ENCODE peak calls at places on chromosomes 3 and 15, in four cellular contexts. One of them, this sample, is unnamed. For H3K4me1 and H3K36me3, the result is how much of the 10 kb centered on the place peaks cover.

GRCh38 chr15:33158359-33158758 is 36.2 kb downstream of the FMN1 start:
- DNase-seq in Peyer's patch: no peak
- DNase-seq in neuronal stem cell: no peak
- DNase-seq in suprapubic skin: no peak
- DNase-seq in this sample: no peak

GRCh38 chr3:32613183-32613582 is 42.5 kb upstream of the DYNC1LI1 start:
- DNase-seq in suprapubic skin: no peak
- DNase-seq in neuronal stem cell: no peak
- DNase-seq in Peyer's patch: no peak
- DNase-seq in this sample: no peak

GRCh38 chr3:47370887-47371697 is 9.7 kb upstream of the PTPN23 start:
- DNase-seq in Peyer's patch: no peak
- DNase-seq in suprapubic skin: no peak
- DNase-seq in neuronal stem cell: no peak
- DNase-seq in this sample: peak

GRCh38 chr15:68821898-68822380 is 1.2 kb upstream of the ANP32A start:
- DNase-seq in Peyer's patch: no peak
- DNase-seq in suprapubic skin: no peak
- DNase-seq in neuronal stem cell: no peak
- DNase-seq in this sample: peak

GRCh38 chr3:180085122-180085710 is 48.5 kb upstream of the PEX5L start:
- DNase-seq in Peyer's patch: no peak
- DNase-seq in neuronal stem cell: no peak
- DNase-seq in suprapubic skin: no peak
- DNase-seq in this sample: no peak

GRCh38 chr3:127698264-127699097 is 25.7 kb downstream of the ABTB1 start:
- DNase-seq in neuronal stem cell: no peak
- DNase-seq in suprapubic skin: no peak
- DNase-seq in Peyer's patch: peak
- DNase-seq in this sample: no peak

GRCh38 chr3:57974796-57975388 is 33.3 kb upstream of the FLNB start:
- DNase-seq in suprapubic skin: no peak
- DNase-seq in neuronal stem cell: no peak
- DNase-seq in Peyer's patch: no peak
- DNase-seq in this sample: peak

GRCh38 chr3:24318668-24319287 is 175.9 kb downstream of the THRB start:
- DNase-seq in Peyer's patch: no peak
- DNase-seq in neuronal stem cell: no peak
- DNase-seq in suprapubic skin: no peak
- DNase-seq in this sample: no peak

GRCh38 chr3:61452536-61452991 is 108.8 kb upstream of the PTPRG start:
- DNase-seq in Peyer's patch: no peak
- DNase-seq in suprapubic skin: no peak
- DNase-seq in neuronal stem cell: no peak
- DNase-seq in this sample: no peak

GRCh38 chr15:62306851-62307504 is 141.9 kb upstream of the C2CD4B start:
- DNase-seq in suprapubic skin: no peak
- DNase-seq in Peyer's patch: no peak
- DNase-seq in neuronal stem cell: peak
- DNase-seq in this sample: peak

GRCh38 chr3:22118542-22118941 is 367.5 kb upstream of the ZNF385D start:
- DNase-seq in suprapubic skin: no peak
- DNase-seq in neuronal stem cell: no peak
- DNase-seq in Peyer's patch: no peak
- DNase-seq in this sample: no peak

DNA sequence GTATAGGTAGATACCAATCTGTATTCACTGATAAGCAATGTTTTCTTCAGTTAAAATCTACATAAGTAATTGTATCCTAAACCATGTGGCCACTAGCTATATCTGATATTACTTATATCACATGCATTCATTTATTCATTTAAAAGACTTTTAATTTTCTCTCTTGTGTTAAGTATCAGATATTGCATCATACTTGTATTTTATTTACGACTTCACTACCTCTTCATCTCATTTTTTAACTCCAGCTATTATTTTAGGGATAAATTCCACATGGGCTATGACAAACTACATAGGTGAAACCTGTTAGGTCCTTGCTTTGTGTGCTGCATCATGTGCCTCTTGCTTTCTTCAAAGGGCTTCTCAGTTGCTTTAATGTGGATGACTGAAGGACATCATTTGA is 1018.3 kb downstream of the ZPLD1 start:
- DNase-seq in neuronal stem cell: no peak
- DNase-seq in suprapubic skin: no peak
- DNase-seq in Peyer's patch: no peak
- DNase-seq in this sample: no peak
- H3K4me1 ChIP-seq in neuronal stem cell: under half
- H3K4me1 ChIP-seq in suprapubic skin: under half
- H3K4me1 ChIP-seq in Peyer's patch: under half
- H3K4me1 ChIP-seq in this sample: under half

DNA sequence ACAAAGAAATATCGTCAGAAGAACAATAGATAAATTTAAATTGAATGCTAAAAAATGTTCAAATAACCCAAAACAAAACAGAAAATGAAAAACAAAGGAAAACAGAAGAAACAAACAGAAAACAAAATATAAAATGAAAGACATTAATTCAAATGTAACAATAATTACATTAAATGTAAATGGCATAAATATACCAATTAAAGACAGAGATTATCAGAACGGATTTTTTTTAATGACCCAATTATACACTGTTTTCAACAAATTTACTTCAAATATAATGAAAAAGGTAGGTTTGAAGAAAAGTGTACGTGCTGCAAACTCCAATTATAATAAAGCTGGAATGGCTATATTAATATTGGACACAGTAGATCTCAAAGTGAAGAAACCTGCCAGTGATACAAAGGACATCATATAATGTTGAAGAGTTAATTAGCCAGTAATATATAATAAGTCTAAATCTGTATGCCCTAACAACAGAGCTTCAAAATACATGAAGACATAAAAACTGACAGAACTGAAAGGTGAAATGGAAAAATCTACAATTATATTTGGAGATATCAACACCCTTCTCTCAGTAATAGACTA is 193.8 kb downstream of the ZBTB20 start:
- DNase-seq in Peyer's patch: no peak
- DNase-seq in neuronal stem cell: no peak
- DNase-seq in suprapubic skin: no peak
- DNase-seq in this sample: no peak
- H3K36me3 ChIP-seq in Peyer's patch: under half
- H3K36me3 ChIP-seq in neuronal stem cell: under half
- H3K36me3 ChIP-seq in suprapubic skin: under half
- H3K36me3 ChIP-seq in this sample: under half

GRCh38 chr3:11641683-11642407 is 1.9 kb downstream of the VGLL4 start:
- DNase-seq in Peyer's patch: no peak
- DNase-seq in suprapubic skin: no peak
- DNase-seq in neuronal stem cell: no peak
- DNase-seq in this sample: no peak
- H3K4me1 ChIP-seq in Peyer's patch: under half
- H3K4me1 ChIP-seq in suprapubic skin: half or more
- H3K4me1 ChIP-seq in neuronal stem cell: under half
- H3K4me1 ChIP-seq in this sample: under half

GRCh38 chr3:4703054-4703480 is 209.9 kb downstream of the ITPR1 start:
- DNase-seq in neuronal stem cell: no peak
- DNase-seq in suprapubic skin: no peak
- DNase-seq in Peyer's patch: no peak
- DNase-seq in this sample: no peak
- H3K36me3 ChIP-seq in neuronal stem cell: under half
- H3K36me3 ChIP-seq in suprapubic skin: under half
- H3K36me3 ChIP-seq in Peyer's patch: under half
- H3K36me3 ChIP-seq in this sample: under half

DNA sequence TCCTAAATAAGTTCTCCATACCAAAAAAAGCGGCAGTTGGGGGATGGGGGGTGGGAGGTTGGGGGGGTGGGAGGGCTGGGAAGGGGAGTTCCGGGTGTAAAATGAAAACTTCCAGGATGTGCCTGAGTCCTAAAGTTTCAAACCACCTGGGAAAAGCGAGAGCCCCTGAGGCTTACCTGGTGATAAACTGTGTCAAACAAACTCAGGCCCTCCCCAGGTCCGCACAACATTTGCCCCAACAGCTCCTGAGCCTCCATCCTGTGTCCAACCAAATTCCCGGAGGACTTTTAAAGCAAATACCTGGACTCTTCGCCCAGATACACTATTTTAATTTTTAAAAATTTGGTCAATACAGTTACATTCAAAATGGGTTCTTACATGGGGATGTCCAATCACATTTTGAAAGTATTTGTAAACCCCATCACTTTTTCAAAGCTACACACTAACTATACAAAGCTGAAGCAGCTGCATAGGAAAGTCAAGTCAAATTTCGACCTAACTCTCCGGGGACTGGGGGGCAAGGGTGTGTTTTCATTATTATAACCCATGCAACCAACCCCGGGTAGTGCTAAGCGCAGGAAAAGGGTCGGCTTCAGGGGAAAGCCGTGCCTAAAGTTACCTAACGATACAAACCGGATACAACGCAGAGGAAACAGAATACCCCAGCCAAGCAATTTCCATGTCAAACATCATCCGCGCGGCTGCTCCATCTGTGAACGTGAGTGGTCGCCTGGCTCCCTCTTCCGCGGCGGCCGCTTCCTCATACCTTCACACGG is 680 bp upstream of the FOXB1 start:
- DNase-seq in neuronal stem cell: no peak
- DNase-seq in suprapubic skin: no peak
- DNase-seq in Peyer's patch: no peak
- DNase-seq in this sample: no peak
- H3K4me1 ChIP-seq in neuronal stem cell: half or more
- H3K4me1 ChIP-seq in suprapubic skin: under half
- H3K4me1 ChIP-seq in Peyer's patch: under half
- H3K4me1 ChIP-seq in this sample: under half

GRCh38 chr3:13333236-13333897 is 86.8 kb downstream of the NUP210 start:
- DNase-seq in Peyer's patch: no peak
- DNase-seq in suprapubic skin: no peak
- DNase-seq in neuronal stem cell: no peak
- DNase-seq in this sample: no peak
- H3K36me3 ChIP-seq in Peyer's patch: under half
- H3K36me3 ChIP-seq in suprapubic skin: under half
- H3K36me3 ChIP-seq in neuronal stem cell: under half
- H3K36me3 ChIP-seq in this sample: under half